ENCODE peak calls at places on chromosomes 3 and 15, in four cellular contexts. L is A549, V is K562, C is HepG2. S is an unnamed sample.

GRCh38 chr15:98604983-98605382 is 43.4 kb upstream of the IGF1R start:
- DNase-seq in V (no peak), C (peak), L (no peak), S (no peak)

GRCh38 chr15:92808611-92809063 is 91.5 kb upstream of the CHD2 start:
- DNase-seq in V (peak), C (no peak), L (peak), S (no peak)

GRCh38 chr15:70708839-70709238 is 54.5 kb downstream of the UACA start:
- DNase-seq in L (no peak), C (no peak), V (no peak), S (no peak)

GRCh38 chr3:116140100-116140689 is 305.1 kb downstream of the LSAMP start:
- DNase-seq in V (peak), C (peak), L (peak), S (no peak)

GRCh38 chr15:79881668-79882067 is 15.1 kb downstream of the MTHFS start:
- DNase-seq in C (no peak), L (no peak), V (no peak), S (no peak)

GRCh38 chr3:184352897-184353545 is 8.4 kb downstream of the CLCN2 start:
- DNase-seq in C (no peak), L (no peak), V (no peak), S (no peak)

GRCh38 chr15:83514584-83514983 is 67.4 kb downstream of the SH3GL3 start:
- DNase-seq in L (no peak), C (no peak), V (no peak), S (no peak)

GRCh38 chr3:119279101-119279554 is 15.1 kb upstream of the ARHGAP31 start:
- DNase-seq in L (peak), C (no peak), V (no peak), S (no peak)

GRCh38 chr3:194255252-194256039 is 95.7 kb downstream of the CPN2 start:
- DNase-seq in C (peak), V (peak), L (no peak), S (peak)

GRCh38 chr3:56884387-56884786 is 82.6 kb upstream of the ARHGEF3 start:
- DNase-seq in V (no peak), C (no peak), L (no peak), S (no peak)

DNA sequence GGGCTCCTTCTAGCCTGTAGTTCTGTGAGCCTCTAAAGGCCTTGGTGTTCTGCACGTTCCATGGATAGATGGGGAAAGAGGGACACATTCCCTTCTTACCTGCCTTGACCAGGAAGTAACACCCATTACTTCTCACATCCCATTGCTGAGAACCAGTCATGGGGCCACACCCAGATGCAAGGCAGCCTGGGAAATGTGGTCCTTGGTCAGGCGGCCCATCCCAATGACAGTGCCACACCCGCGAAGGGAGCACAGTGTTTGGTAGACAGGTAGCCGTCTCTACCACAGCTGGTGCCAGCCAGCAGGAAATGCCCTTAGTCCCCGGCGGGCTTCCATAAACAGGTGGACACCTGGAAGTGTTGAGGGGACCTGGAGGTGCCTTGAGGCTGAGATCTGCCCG is 23.2 kb upstream of the LCTL start:
- DNase-seq in C (no peak), L (no peak), V (no peak), S (no peak)
- TF ChIP-seq POLR2A in C (no peak), L (no peak), V (no peak), S (no peak)

DNA sequence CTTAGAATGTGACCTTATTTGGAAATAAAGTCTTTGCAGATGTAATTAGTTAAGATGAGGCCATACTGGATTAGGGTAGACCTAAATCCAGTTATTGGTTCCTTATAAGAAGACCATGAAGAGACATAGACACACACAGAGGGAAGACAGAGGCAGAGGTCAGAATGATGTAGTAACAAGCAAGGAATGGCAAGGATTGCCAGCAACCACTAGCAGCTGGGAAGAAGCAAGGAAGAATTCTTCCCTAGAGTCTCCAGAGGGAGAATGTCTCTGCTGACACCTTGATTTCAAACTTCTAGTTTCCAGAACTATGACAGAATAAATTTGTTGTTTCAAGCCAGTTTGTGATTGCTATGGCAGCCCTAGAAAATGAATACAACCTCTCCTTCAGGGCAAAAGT is 116.7 kb downstream of the WDR76 start:
- DNase-seq in L (no peak), V (no peak), C (no peak), S (no peak)
- TF ChIP-seq CHD4 in L (no peak), V (no peak), C (no peak), S (no peak)

DNA sequence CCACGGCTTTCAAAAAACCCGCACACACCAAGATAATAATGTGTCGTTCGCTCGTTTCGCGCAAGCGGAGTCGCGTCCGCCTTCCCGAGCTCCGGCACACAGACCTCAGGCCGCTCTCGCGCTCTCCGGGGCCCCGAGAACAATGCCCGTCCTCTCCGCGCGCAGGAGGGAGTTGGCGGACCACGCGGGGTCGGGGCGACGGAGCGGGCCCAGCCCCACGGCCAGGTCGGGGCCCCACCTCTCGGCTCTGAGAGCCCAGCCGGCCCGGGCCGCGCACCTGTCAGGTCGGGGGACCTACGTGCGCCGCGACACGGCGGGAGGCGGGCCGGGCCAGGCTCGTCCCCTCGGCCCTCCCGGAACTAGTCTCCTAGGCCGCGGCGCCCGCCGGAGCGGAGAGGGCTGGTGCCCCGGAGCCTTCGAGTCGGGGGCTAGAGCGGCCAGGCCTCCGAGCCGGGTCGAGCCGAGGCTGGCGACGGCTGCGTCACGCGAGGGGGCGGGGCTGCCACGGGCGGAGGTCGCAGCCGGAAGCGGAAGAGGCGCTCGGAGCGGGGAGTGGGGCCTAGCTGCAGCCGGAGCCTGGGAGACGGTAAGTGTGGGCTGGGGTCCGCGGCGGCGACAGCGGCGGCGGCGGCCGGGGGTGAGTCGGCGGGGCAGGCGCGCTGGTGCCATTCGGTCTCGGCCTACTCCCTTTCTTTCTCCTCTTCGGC is at the start of gene CLK3:
- DNase-seq in V (peak), L (peak), C (peak), S (peak)
- TF ChIP-seq POLR2A in V (peak), L (peak), C (no peak), S (peak)

GRCh38 chr3:195806916-195807231 is 4.9 kb downstream of the MUC4 start:
- DNase-seq in V (no peak), L (no peak), C (no peak), S (no peak)
- TF ChIP-seq CHD4 in V (no peak), L (no peak), C (no peak), S (no peak)